ENCODE peak calls at places on chromosome 6, in nine cellular contexts. One of them, this sample, is unnamed.
A peak's percentile ranks its signal among the peaks of the same experiment; 100 is the strongest.

GRCh38 chr6:90003069-90003800 is 109.0 kb downstream of the GJA10 start:
- DNase-seq in right cardiac atrium: no peak
- DNase-seq in GDM1: no peak
- DNase-seq in AG09319: no peak
- DNase-seq in coronary artery: no peak
- DNase-seq in small intestine: no peak
- DNase-seq in stimulated activated CD8-positive, alpha-beta memory T cell treated with anti-CD3 and anti-CD28 coated beads, Interleukin-4, amount 100 ng/mL, for 24 hours: no peak
- DNase-seq in upper lobe of left lung: no peak
- DNase-seq in activated CD4-positive, alpha-beta memory T cell treated with anti-CD3 and anti-CD28 coated beads, Interleukin-2, amount 10 ng/mL, durations not matched to agents 7 days and 5 days: no peak
- DNase-seq in this sample: no peak

GRCh38 chr6:44527191-44527960 is 139.9 kb downstream of the CDC5L start:
- DNase-seq in right cardiac atrium: no peak
- DNase-seq in upper lobe of left lung: no peak
- DNase-seq in coronary artery: peak; percentile 45
- DNase-seq in GDM1: peak; percentile 63
- DNase-seq in stimulated activated CD8-positive, alpha-beta memory T cell treated with anti-CD3 and anti-CD28 coated beads, Interleukin-4, amount 100 ng/mL, for 24 hours: no peak
- DNase-seq in AG09319: no peak
- DNase-seq in activated CD4-positive, alpha-beta memory T cell treated with anti-CD3 and anti-CD28 coated beads, Interleukin-2, amount 10 ng/mL, durations not matched to agents 7 days and 5 days: no peak
- DNase-seq in small intestine: no peak
- DNase-seq in this sample: no peak

GRCh38 chr6:27332692-27333641 is 20.9 kb upstream of the POM121L2 start:
- DNase-seq in small intestine: peak; percentile 7
- DNase-seq in upper lobe of left lung: no peak
- DNase-seq in GDM1: peak; percentile 20
- DNase-seq in coronary artery: no peak
- DNase-seq in activated CD4-positive, alpha-beta memory T cell treated with anti-CD3 and anti-CD28 coated beads, Interleukin-2, amount 10 ng/mL, durations not matched to agents 7 days and 5 days: no peak
- DNase-seq in stimulated activated CD8-positive, alpha-beta memory T cell treated with anti-CD3 and anti-CD28 coated beads, Interleukin-4, amount 100 ng/mL, for 24 hours: peak; percentile 27
- DNase-seq in AG09319: peak; percentile 36
- DNase-seq in right cardiac atrium: no peak
- DNase-seq in this sample: no peak

GRCh38 chr6:17305219-17306001 is 24.2 kb downstream of the RBM24 start:
- DNase-seq in activated CD4-positive, alpha-beta memory T cell treated with anti-CD3 and anti-CD28 coated beads, Interleukin-2, amount 10 ng/mL, durations not matched to agents 7 days and 5 days: no peak
- DNase-seq in AG09319: no peak
- DNase-seq in upper lobe of left lung: no peak
- DNase-seq in right cardiac atrium: no peak
- DNase-seq in small intestine: no peak
- DNase-seq in coronary artery: no peak
- DNase-seq in stimulated activated CD8-positive, alpha-beta memory T cell treated with anti-CD3 and anti-CD28 coated beads, Interleukin-4, amount 100 ng/mL, for 24 hours: no peak
- DNase-seq in GDM1: no peak
- DNase-seq in this sample: no peak

GRCh38 chr6:35955970-35956369 is 35.1 kb upstream of the SRPK1 start:
- DNase-seq in small intestine: peak; percentile 10
- DNase-seq in stimulated activated CD8-positive, alpha-beta memory T cell treated with anti-CD3 and anti-CD28 coated beads, Interleukin-4, amount 100 ng/mL, for 24 hours: no peak
- DNase-seq in right cardiac atrium: no peak
- DNase-seq in upper lobe of left lung: no peak
- DNase-seq in activated CD4-positive, alpha-beta memory T cell treated with anti-CD3 and anti-CD28 coated beads, Interleukin-2, amount 10 ng/mL, durations not matched to agents 7 days and 5 days: no peak
- DNase-seq in AG09319: no peak
- DNase-seq in GDM1: no peak
- DNase-seq in coronary artery: no peak
- DNase-seq in this sample: no peak

GRCh38 chr6:4403828-4404227 is 268.5 kb upstream of the ECI2 start:
- DNase-seq in coronary artery: no peak
- DNase-seq in stimulated activated CD8-positive, alpha-beta memory T cell treated with anti-CD3 and anti-CD28 coated beads, Interleukin-4, amount 100 ng/mL, for 24 hours: no peak
- DNase-seq in AG09319: no peak
- DNase-seq in activated CD4-positive, alpha-beta memory T cell treated with anti-CD3 and anti-CD28 coated beads, Interleukin-2, amount 10 ng/mL, durations not matched to agents 7 days and 5 days: no peak
- DNase-seq in small intestine: no peak
- DNase-seq in upper lobe of left lung: no peak
- DNase-seq in right cardiac atrium: no peak
- DNase-seq in GDM1: no peak
- DNase-seq in this sample: no peak

GRCh38 chr6:5025911-5026819 is 22.3 kb upstream of the RPP40 start:
- DNase-seq in activated CD4-positive, alpha-beta memory T cell treated with anti-CD3 and anti-CD28 coated beads, Interleukin-2, amount 10 ng/mL, durations not matched to agents 7 days and 5 days: no peak
- DNase-seq in upper lobe of left lung: peak; percentile 67
- DNase-seq in small intestine: peak; percentile 37
- DNase-seq in GDM1: peak; percentile 57
- DNase-seq in right cardiac atrium: peak; percentile 51
- DNase-seq in stimulated activated CD8-positive, alpha-beta memory T cell treated with anti-CD3 and anti-CD28 coated beads, Interleukin-4, amount 100 ng/mL, for 24 hours: no peak
- DNase-seq in coronary artery: peak; percentile 82
- DNase-seq in AG09319: no peak
- DNase-seq in this sample: no peak

GRCh38 chr6:138569554-138569953 is 70.3 kb upstream of the NHSL1 start:
- DNase-seq in right cardiac atrium: no peak
- DNase-seq in AG09319: no peak
- DNase-seq in stimulated activated CD8-positive, alpha-beta memory T cell treated with anti-CD3 and anti-CD28 coated beads, Interleukin-4, amount 100 ng/mL, for 24 hours: no peak
- DNase-seq in coronary artery: no peak
- DNase-seq in small intestine: no peak
- DNase-seq in upper lobe of left lung: no peak
- DNase-seq in GDM1: no peak
- DNase-seq in activated CD4-positive, alpha-beta memory T cell treated with anti-CD3 and anti-CD28 coated beads, Interleukin-2, amount 10 ng/mL, durations not matched to agents 7 days and 5 days: no peak
- DNase-seq in this sample: no peak

GRCh38 chr6:15485875-15486274 is 177.0 kb downstream of the DTNBP1 start:
- DNase-seq in GDM1: no peak
- DNase-seq in AG09319: no peak
- DNase-seq in coronary artery: no peak
- DNase-seq in small intestine: no peak
- DNase-seq in right cardiac atrium: no peak
- DNase-seq in activated CD4-positive, alpha-beta memory T cell treated with anti-CD3 and anti-CD28 coated beads, Interleukin-2, amount 10 ng/mL, durations not matched to agents 7 days and 5 days: no peak
- DNase-seq in stimulated activated CD8-positive, alpha-beta memory T cell treated with anti-CD3 and anti-CD28 coated beads, Interleukin-4, amount 100 ng/mL, for 24 hours: no peak
- DNase-seq in upper lobe of left lung: no peak
- DNase-seq in this sample: no peak

GRCh38 chr6:170181338-170181690 is 109.6 kb downstream of the DLL1 start:
- DNase-seq in upper lobe of left lung: no peak
- DNase-seq in small intestine: no peak
- DNase-seq in AG09319: no peak
- DNase-seq in activated CD4-positive, alpha-beta memory T cell treated with anti-CD3 and anti-CD28 coated beads, Interleukin-2, amount 10 ng/mL, durations not matched to agents 7 days and 5 days: no peak
- DNase-seq in stimulated activated CD8-positive, alpha-beta memory T cell treated with anti-CD3 and anti-CD28 coated beads, Interleukin-4, amount 100 ng/mL, for 24 hours: no peak
- DNase-seq in right cardiac atrium: no peak
- DNase-seq in GDM1: no peak
- DNase-seq in coronary artery: no peak
- DNase-seq in this sample: no peak

GRCh38 chr6:37242429-37243052 is 15.0 kb upstream of the TBC1D22B start:
- DNase-seq in upper lobe of left lung: peak; percentile 50
- DNase-seq in right cardiac atrium: peak; percentile 22
- DNase-seq in activated CD4-positive, alpha-beta memory T cell treated with anti-CD3 and anti-CD28 coated beads, Interleukin-2, amount 10 ng/mL, durations not matched to agents 7 days and 5 days: no peak
- DNase-seq in AG09319: peak; percentile 86
- DNase-seq in coronary artery: no peak
- DNase-seq in stimulated activated CD8-positive, alpha-beta memory T cell treated with anti-CD3 and anti-CD28 coated beads, Interleukin-4, amount 100 ng/mL, for 24 hours: no peak
- DNase-seq in small intestine: no peak
- DNase-seq in GDM1: no peak
- DNase-seq in this sample: no peak